ENCODE peak calls at places on chromosomes 16 and 17, in six cellular contexts. F, D, Z, O, K and Q are unnamed samples. For H3K36me3 and H3K27me3, the result is how much of the 10 kb centered on the place peaks cover.

GRCh38 chr17:37446027-37446426 is 39.3 kb downstream of the TADA2A start:
- DNase-seq in F (no peak), D (no peak), Z (no peak), O (no peak), K (no peak), Q (no peak)

GRCh38 chr17:49759203-49759602 is 4.7 kb downstream of the FAM117A start:
- DNase-seq in F (no peak), D (no peak), Z (no peak), O (no peak), K (no peak), Q (no peak)

GRCh38 chr17:32267690-32268205 is 2.1 kb downstream of the RHBDL3 start:
- DNase-seq in F (no peak), D (no peak), Z (no peak), O (no peak), K (no peak), Q (peak)

GRCh38 chr16:66536525-66536924 is 13.4 kb downstream of the TK2 start:
- DNase-seq in F (peak), D (no peak), Z (no peak), O (no peak), K (no peak), Q (no peak)

GRCh38 chr17:77916771-77917481 is 41.6 kb upstream of the TNRC6C start:
- DNase-seq in F (no peak), D (no peak), Z (no peak), O (no peak), K (no peak), Q (no peak)

GRCh38 chr17:63455417-63455816 is 9.3 kb upstream of the CYB561 start:
- DNase-seq in F (no peak), D (no peak), Z (no peak), O (no peak), K (no peak), Q (no peak)

GRCh38 chr17:39146273-39146672 is 5.2 kb downstream of the PLXDC1 start:
- DNase-seq in F (no peak), D (no peak), Z (no peak), O (no peak), K (no peak), Q (no peak)

GRCh38 chr17:65801513-65801912 is 240.1 kb upstream of the AXIN2 start:
- DNase-seq in F (no peak), D (no peak), Z (no peak), O (no peak), K (no peak), Q (no peak)

GRCh38 chr16:57262841-57263584 is 18.0 kb downstream of the ARL2BP start:
- DNase-seq in F (no peak), D (peak), Z (no peak), O (no peak), K (no peak), Q (peak)

GRCh38 chr17:81508639-81509047 is 4.0 kb downstream of the ACTG1 start:
- DNase-seq in F (no peak), D (no peak), Z (peak), O (peak), K (no peak), Q (peak)

GRCh38 chr16:6207124-6207523 is 1109.5 kb upstream of the EEF2KMT start:
- DNase-seq in F (no peak), D (no peak), Z (no peak), O (no peak), K (no peak), Q (no peak)

GRCh38 chr17:80498242-80498919 is 22.0 kb upstream of the NPTX1 start:
- DNase-seq in F (peak), D (no peak), Z (no peak), O (no peak), K (no peak), Q (peak)

GRCh38 chr16:81482329-81483063 is 37.9 kb downstream of the CMIP start:
- DNase-seq in F (no peak), D (no peak), Z (no peak), O (no peak), K (no peak), Q (no peak)

GRCh38 chr17:50672831-50673551 is 34.7 kb downstream of the ANKRD40 start:
- DNase-seq in F (no peak), D (no peak), Z (peak), O (no peak), K (no peak), Q (peak)

GRCh38 chr17:4739122-4740024 is at the start of the genes CXCL16 and ZMYND15:
- DNase-seq in F (peak), D (peak), Z (peak), O (peak), K (peak), Q (peak)

GRCh38 chr16:84175351-84176081 is 11.3 kb downstream of the TAF1C start:
- DNase-seq in F (peak), D (peak), Z (peak), O (peak), K (peak), Q (peak)

GRCh38 chr17:74987909-74988711 is 678 bp downstream of the CDR2L start:
- DNase-seq in F (peak), D (peak), Z (peak), O (peak), K (no peak), Q (peak)

GRCh38 chr17:79974786-79975497 is 60.7 kb downstream of the TBC1D16 start:
- DNase-seq in F (no peak), D (peak), Z (peak), O (peak), K (no peak), Q (peak)

GRCh38 chr17:17036520-17036998 is 5.7 kb upstream of the MPRIP start:
- DNase-seq in F (no peak), D (no peak), Z (no peak), O (no peak), K (no peak), Q (no peak)

DNA sequence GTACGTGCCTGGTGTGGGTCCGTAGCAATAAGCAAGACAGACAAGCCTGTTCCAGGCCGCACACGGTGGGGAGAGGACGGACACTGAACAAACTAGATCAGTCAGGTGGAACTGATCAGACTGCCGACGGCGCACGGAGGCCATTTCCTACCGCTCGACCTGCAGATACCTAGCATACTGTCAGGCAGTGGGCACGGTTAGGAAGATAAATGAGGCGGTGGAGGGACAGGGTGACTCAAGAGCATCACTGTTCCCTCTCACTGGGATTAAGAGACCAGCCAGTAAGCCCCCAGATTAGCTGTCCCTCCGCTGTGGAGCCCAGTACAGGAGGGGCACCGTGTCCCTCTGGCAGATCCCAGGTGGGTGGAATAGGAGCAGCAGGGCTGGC is 4.8 kb downstream of the AANAT start:
- DNase-seq in F (no peak), D (no peak), Z (no peak), O (no peak), K (no peak), Q (no peak)
- H3K4me3 ChIP-seq in F (no peak), D (no peak), Z (no peak), O (no peak), K (no peak), Q (no peak)

DNA sequence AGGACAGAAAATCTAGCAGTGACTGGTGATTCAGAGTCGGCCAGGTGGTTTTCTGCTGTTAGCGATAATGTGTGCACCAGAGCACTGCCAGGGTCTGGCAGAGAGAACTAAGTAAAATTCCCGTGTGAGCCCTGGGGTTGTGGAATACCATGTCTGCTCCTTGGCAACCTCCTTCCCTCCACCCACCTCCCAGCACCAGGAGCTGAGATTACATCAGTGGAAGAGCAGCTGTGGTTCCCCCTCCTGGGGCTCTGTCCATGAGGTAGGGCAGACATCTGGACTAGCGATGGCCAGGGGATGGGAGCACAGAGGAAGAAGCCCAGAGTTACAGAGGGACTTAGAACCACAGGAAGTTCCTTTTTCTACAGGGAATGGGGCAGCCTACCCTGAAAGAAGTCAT is 15.8 kb downstream of the CLEC10A start:
- DNase-seq in F (no peak), D (no peak), Z (no peak), O (no peak), K (no peak), Q (no peak)
- H3K36me3 ChIP-seq in F (under half), D (under half), Z (under half), O (under half), K (under half), Q (under half)

DNA sequence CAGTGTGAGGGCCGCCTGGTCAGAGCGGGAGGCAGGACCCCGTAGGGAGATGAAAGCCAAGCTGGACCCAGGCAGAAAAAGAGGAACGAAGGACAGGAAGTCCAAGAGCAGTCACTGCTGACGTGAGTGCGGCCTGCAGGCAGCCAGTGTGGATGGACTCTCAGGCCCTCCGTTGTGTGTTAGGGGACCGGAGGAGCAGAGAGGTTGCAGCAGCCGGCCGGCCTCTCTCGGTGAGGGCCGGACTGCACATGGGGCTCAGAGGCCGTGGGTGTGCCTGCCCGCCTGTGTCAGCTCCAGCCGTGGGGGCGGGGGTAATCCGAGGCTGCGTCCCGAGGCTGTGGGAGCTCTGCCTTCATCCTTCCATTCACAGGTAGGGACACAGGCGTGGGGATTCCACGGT is 67.4 kb downstream of the JPH3 start:
- DNase-seq in F (no peak), D (no peak), Z (no peak), O (no peak), K (no peak), Q (no peak)
- H3K27me3 ChIP-seq in F (under half), D (under half), Z (under half), O (under half), K (under half), Q (under half)

GRCh38 chr16:86389566-86390328 is 120.6 kb upstream of the FOXF1 start:
- DNase-seq in F (no peak), D (no peak), Z (no peak), O (no peak), K (no peak), Q (no peak)
- H3K4me3 ChIP-seq in F (no peak), D (no peak), Z (no peak), O (no peak), K (no peak), Q (no peak)

GRCh38 chr17:64532409-64532808 is 25.6 kb downstream of the CEP95 start:
- DNase-seq in F (no peak), D (no peak), Z (no peak), O (no peak), K (no peak), Q (no peak)
- H3K36me3 ChIP-seq in F (under half), D (half or more), Z (under half), O (half or more), K (half or more), Q (half or more)

GRCh38 chr17:68482576-68483001 is 25.3 kb upstream of the WIPI1 start:
- DNase-seq in F (no peak), D (no peak), Z (no peak), O (no peak), K (no peak), Q (no peak)

GRCh38 chr17:68484458-68484857 is 27.2 kb upstream of the WIPI1 start:
- DNase-seq in F (no peak), D (no peak), Z (no peak), O (no peak), K (no peak), Q (no peak)

DNA sequence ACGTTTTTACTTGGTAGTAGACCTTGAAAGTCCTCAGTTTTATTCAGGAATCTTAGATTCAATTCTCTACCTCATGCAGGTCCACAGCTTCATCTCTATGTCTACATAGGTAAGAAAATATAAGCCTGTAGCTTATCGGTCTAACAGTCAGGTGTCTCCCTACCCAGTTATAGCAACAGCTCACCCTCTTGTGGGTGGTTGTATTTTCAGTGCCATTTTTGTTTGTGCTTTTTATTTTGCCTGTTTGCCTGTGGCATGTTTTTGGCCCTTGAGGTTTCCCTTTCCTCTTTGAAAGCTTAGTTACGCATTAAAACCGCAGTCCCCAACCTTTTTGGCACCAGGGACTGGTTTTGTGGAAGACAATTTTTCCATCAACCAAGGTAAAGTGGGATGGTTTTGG is 23.6 kb upstream of the WIPI1 start:
- DNase-seq in F (no peak), D (no peak), Z (no peak), O (no peak), K (no peak), Q (no peak)
- H3K27me3 ChIP-seq in F (under half), D (under half), Z (under half), O (under half), K (under half), Q (under half)

DNA sequence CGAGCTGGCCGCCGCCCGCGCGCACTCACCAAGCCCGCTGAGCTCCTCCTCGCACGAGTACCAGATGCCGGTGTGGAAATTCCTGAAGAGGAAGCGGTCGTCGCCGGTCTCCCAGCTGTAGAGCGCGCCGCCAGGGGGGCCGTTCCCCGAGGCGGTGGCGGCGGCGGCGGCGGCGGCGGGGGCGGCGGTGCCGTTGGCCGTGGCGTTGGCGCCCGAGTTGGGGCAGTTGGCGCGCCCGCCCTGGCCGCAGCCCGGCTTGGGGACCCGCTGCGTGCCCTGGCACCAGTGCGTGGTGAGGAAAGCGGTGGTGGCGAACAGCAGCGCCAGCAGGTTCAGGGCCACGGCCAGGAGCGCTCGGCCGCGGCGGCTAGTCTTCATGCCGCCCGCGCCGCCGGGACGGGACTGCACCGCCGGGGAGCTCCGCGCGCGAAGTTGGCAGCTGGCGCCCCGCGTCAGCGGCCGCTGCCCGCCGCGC is 430 bp downstream of the GSG1L start:
- DNase-seq in F (no peak), D (no peak), Z (no peak), O (no peak), K (no peak), Q (peak)
- H3K4me3 ChIP-seq in F (peak), D (peak), Z (no peak), O (no peak), K (no peak), Q (peak)